ENCODE peak calls at places on chromosomes 12 and 14, in seven cellular contexts. R is H1, P is astrocyte, K is H9, J is OCI-LY7, Y is fibroblast of lung, O is breast epithelium. B is an unnamed sample.
A peak's percentile ranks its signal among the peaks of the same experiment; 100 is the strongest.

GRCh38 chr12:93819048-93819491 is 141.9 kb downstream of the CRADD start:
- DNase-seq in J (no peak), R (no peak), P (peak; percentile 89), Y (peak; percentile 97), O (no peak), K (no peak), B (no peak)

GRCh38 chr12:96886998-96887677 is 19.9 kb upstream of the NEDD1 start:
- DNase-seq in Y (peak; percentile 75), P (peak; percentile 87), J (no peak), R (no peak), K (peak; percentile 43), O (no peak), B (no peak)

GRCh38 chr12:12166751-12167150 is 96.0 kb downstream of the BCL2L14 start:
- DNase-seq in J (no peak), K (no peak), Y (no peak), R (no peak), O (no peak), P (no peak), B (no peak)

GRCh38 chr12:54033106-54033979 is 493 bp downstream of the HOXC5 start:
- DNase-seq in Y (no peak), O (no peak), R (no peak), P (no peak), K (no peak), J (no peak), B (no peak)

GRCh38 chr12:50988051-50988450 is 35.7 kb downstream of the HIGD1C start:
- DNase-seq in R (no peak), J (no peak), P (peak; percentile 10), Y (no peak), K (no peak), O (no peak), B (no peak)

GRCh38 chr12:124507188-124508109 is 60.0 kb downstream of the NCOR2 start:
- DNase-seq in R (no peak), Y (peak; percentile 65), K (no peak), P (peak; percentile 47), J (no peak), O (no peak), B (no peak)

GRCh38 chr14:100159107-100159864 is at the start of gene DEGS2:
- DNase-seq in P (no peak), O (no peak), K (peak; percentile 79), Y (no peak), J (peak; percentile 84), R (no peak), B (no peak)

GRCh38 chr12:56831936-56832335 is 68.8 kb downstream of the HSD17B6 start:
- DNase-seq in J (no peak), Y (no peak), R (no peak), P (no peak), O (no peak), K (no peak), B (no peak)

GRCh38 chr14:104900639-104901512 is 23.8 kb upstream of the PLD4 start:
- DNase-seq in Y (no peak), K (no peak), J (no peak), R (no peak), P (no peak), O (no peak), B (no peak)

GRCh38 chr14:73783107-73783727 is 68.4 kb upstream of the PTGR2 start:
- DNase-seq in K (peak; percentile 41), P (no peak), Y (no peak), R (no peak), J (no peak), O (no peak), B (no peak)

GRCh38 chr14:29724991-29725390 is 202.7 kb downstream of the PRKD1 start:
- DNase-seq in O (no peak), Y (peak; percentile 98), J (no peak), R (no peak), K (peak; percentile 37), P (peak; percentile 33), B (no peak)

GRCh38 chr12:105740337-105740736 is 398.4 kb downstream of the NUAK1 start:
- DNase-seq in Y (no peak), R (no peak), O (no peak), P (no peak), J (no peak), K (no peak), B (no peak)
- H3K27ac ChIP-seq in Y (no peak overlapping the region), R (no peak overlapping the region), O (no peak overlapping the region), P (no peak overlapping the region), J (no peak overlapping the region), K (no peak overlapping the region), B (peak overlapping the region; percentile 72)

DNA sequence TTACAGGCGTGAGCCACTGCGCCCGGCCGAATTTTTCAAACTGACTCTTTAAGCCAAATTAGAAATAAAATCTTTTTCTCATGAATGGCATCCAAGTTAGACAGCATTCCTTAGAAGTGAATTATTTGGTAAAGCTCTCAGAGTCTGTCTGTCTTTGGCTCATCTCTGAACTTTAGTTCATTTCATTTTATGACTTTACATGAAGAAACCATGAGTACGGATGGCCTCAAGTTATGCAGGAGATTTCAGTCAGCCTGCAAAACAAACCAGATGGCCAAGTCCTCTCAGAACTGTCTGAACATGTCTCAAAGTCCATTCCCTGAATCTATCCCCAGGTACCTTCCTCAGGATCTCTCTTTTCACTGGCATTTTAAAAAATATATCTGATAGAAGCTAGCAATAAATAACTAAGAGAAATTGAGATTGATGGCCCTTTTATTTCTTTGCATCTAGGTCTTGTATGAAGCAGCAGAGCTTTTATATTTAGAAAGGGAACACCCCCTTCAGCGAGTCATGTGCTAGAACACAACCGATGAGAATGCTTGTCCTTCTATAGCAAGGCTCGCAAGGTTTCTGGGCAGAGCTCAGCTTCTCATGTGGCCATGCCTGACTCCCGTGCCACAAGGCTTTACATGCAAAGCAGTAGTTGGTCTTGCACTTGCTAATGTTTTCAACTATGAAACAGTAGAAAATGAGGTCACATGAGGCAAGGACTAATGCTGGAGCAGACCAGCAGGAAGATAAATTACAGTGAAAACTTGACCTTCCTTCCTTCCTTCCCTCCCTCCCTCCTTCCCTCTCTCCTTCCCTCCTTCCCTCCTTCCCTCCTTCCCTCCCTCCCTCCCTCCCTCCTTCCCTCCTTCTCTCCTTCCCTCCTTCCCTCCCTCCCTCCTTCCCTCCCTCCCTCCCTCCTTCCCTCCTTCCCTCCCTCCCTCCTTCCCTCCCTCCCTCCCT is 125.0 kb downstream of the AKAP6 start:
- DNase-seq in P (no peak), O (no peak), J (no peak), K (no peak), R (no peak), Y (no peak), B (no peak)
- H3K4me1 ChIP-seq in P (no peaks in the 10 kb centered on the region), O (no peaks in the 10 kb centered on the region), J (no peaks in the 10 kb centered on the region), K (no peaks in the 10 kb centered on the region), R (no peaks in the 10 kb centered on the region), Y (no peaks in the 10 kb centered on the region), B (no peaks in the 10 kb centered on the region)

DNA sequence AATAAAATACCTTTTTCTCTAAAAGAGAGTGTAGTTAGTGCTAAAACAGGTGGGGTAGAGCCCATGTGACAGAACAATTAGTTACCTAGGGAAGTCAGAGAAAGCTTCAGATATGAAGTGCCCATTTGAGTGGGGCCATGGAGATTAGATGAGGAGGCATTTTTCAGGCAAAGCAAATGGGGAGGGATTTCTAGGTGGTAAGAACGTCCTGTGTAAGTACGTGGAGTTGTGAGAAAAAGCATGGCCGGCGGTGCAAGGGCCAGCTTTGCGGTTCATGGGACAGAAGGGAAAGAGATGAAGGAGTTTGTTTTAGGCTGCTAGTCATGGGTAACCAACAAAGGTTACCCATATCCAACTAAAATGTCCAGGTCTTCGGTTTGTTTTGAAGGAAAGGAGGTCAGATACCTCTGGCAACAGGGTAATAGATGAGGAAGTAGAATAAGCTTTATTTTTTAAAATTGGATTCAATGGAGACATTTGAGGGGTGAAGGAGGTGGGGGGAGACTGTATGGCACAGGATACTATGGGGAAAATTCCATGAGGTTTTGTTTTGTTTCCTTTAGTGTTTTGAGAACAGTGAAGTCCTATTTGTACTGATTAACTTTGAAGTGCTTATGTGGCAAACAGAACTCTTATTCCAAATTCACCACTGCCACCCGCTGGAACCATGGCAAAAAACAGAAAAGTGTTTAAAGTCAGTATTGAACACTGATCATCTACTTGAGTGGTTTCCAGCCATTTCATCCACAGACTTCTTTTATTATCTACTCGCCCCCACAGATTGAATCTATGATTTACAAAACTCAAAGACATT is 10.0 kb upstream of the SNRPF start:
- DNase-seq in Y (peak; percentile 51), P (no peak), J (peak; percentile 22), O (no peak), K (no peak), R (no peak), B (no peak)
- TF ChIP-seq CTCF in Y (peak; percentile 30), P (peak; percentile 21), J (peak; percentile 66), O (no peak), K (peak; percentile 56), R (peak; percentile 42), B (no peak)

GRCh38 chr12:71665109-71665476 is 992 bp downstream of the THAP2 start:
- DNase-seq in O (no peak), K (no peak), J (no peak), P (no peak), Y (no peak), R (no peak), B (no peak)
- H3K27ac ChIP-seq in O (peak overlapping the region; percentile 96), K (no peak overlapping the region), J (peak overlapping the region; percentile 87), P (peak overlapping the region; percentile 96), Y (peak overlapping the region; percentile 96), R (no peak overlapping the region), B (peak overlapping the region; percentile 96)